ENCODE peak calls at places on chromosome 2, in four cellular contexts. M is omental fat pad, P is IMR-90, U is HCT116. B is an unnamed sample.

GRCh38 chr2:222969491-222969890 is 82.5 kb upstream of the KCNE4 start:
- DNase-seq in M (no peak), P (peak; percentile 80), U (no peak), B (peak; percentile 49)

GRCh38 chr2:60553496-60553991 is at the start of gene BCL11A:
- DNase-seq in M (no peak), P (peak; percentile 78), U (peak; percentile 57), B (peak; percentile 52)

GRCh38 chr2:106292627-106293026 is 98.5 kb upstream of the UXS1 start:
- DNase-seq in M (no peak), P (no peak), U (no peak), B (no peak)

GRCh38 chr2:182585430-182585829 is 130.6 kb upstream of the DNAJC10 start:
- DNase-seq in M (no peak), P (no peak), U (no peak), B (no peak)

GRCh38 chr2:26911911-26912861 is 58.3 kb upstream of the MAPRE3 start:
- DNase-seq in M (no peak), P (no peak), U (no peak), B (no peak)

GRCh38 chr2:196131384-196131861 is 40.0 kb downstream of the STK17B start:
- DNase-seq in M (peak; percentile 29), P (peak; percentile 44), U (peak; percentile 66), B (peak; percentile 45)

GRCh38 chr2:142965464-142965863 is 88.0 kb downstream of the KYNU start:
- DNase-seq in M (no peak), P (peak; percentile 78), U (no peak), B (no peak)

GRCh38 chr2:190684941-190685340 is 36.1 kb downstream of the NAB1 start:
- DNase-seq in M (no peak), P (no peak), U (no peak), B (no peak)

GRCh38 chr2:99085400-99085799 is 56.1 kb upstream of the C2orf15 start:
- DNase-seq in M (no peak), P (no peak), U (no peak), B (no peak)

GRCh38 chr2:109611467-109612095 is 2.2 kb downstream of the SEPTIN10 start:
- DNase-seq in M (no peak), P (peak; percentile 96), U (no peak), B (peak; percentile 80)

GRCh38 chr2:171655584-171655983 is 31.7 kb upstream of the DYNC1I2 start:
- DNase-seq in M (no peak), P (no peak), U (no peak), B (no peak)

GRCh38 chr2:157302492-157303099 is 23.0 kb downstream of the ERMN start:
- DNase-seq in M (no peak), P (peak; percentile 44), U (peak; percentile 13), B (peak; percentile 50)

GRCh38 chr2:234725528-234726264 is 226.1 kb upstream of the SH3BP4 start:
- DNase-seq in M (no peak), P (peak; percentile 27), U (no peak), B (peak; percentile 10)

GRCh38 chr2:144539170-144539863 is 19.4 kb upstream of the ZEB2 start:
- DNase-seq in M (no peak), P (peak; percentile 45), U (no peak), B (no peak)

GRCh38 chr2:44740678-44741077 is 200.8 kb upstream of the SIX3 start:
- DNase-seq in M (no peak), P (peak; percentile 12), U (no peak), B (no peak)

GRCh38 chr2:3173031-3173430 is 204.6 kb downstream of the EIPR1 start:
- DNase-seq in M (no peak), P (no peak), U (no peak), B (no peak)

GRCh38 chr2:95525294-95526035 is 40.9 kb upstream of the TRIM43B start:
- DNase-seq in M (no peak), P (no peak), U (no peak), B (no peak)

GRCh38 chr2:145286716-145287115 is 766.8 kb upstream of the ZEB2 start:
- DNase-seq in M (no peak), P (no peak), U (no peak), B (no peak)

GRCh38 chr2:95106081-95106480 is 15.5 kb downstream of the MRPS5 start:
- DNase-seq in M (no peak), P (no peak), U (no peak), B (no peak)

GRCh38 chr2:45382744-45383143 is 228.3 kb downstream of the SRBD1 start:
- DNase-seq in M (no peak), P (peak; percentile 65), U (no peak), B (no peak)

GRCh38 chr2:36797324-36798070 is 101.0 kb downstream of the VIT start:
- DNase-seq in M (no peak), P (no peak), U (no peak), B (no peak)

GRCh38 chr2:84421197-84421596 is 37.9 kb downstream of the SUCLG1 start:
- DNase-seq in M (no peak), P (no peak), U (no peak), B (no peak)
- TF ChIP-seq CTCF in M (no peak), P (no peak), U (no peak), B (no peak)

GRCh38 chr2:219207884-219208740 is 1.5 kb downstream of the ZFAND2B start:
- DNase-seq in M (no peak), P (peak; percentile 59), U (no peak), B (peak; percentile 49)

GRCh38 chr2:219207254-219207883 is 787 bp downstream of the ZFAND2B start:
- DNase-seq in M (no peak), P (no peak), U (no peak), B (no peak)

GRCh38 chr2:219205981-219206441 is 571 bp upstream of the ZFAND2B start:
- DNase-seq in M (no peak), P (no peak), U (no peak), B (peak; percentile 8)

GRCh38 chr2:219205165-219205538 is 1.4 kb upstream of the ZFAND2B start:
- DNase-seq in M (no peak), P (no peak), U (no peak), B (no peak)

DNA sequence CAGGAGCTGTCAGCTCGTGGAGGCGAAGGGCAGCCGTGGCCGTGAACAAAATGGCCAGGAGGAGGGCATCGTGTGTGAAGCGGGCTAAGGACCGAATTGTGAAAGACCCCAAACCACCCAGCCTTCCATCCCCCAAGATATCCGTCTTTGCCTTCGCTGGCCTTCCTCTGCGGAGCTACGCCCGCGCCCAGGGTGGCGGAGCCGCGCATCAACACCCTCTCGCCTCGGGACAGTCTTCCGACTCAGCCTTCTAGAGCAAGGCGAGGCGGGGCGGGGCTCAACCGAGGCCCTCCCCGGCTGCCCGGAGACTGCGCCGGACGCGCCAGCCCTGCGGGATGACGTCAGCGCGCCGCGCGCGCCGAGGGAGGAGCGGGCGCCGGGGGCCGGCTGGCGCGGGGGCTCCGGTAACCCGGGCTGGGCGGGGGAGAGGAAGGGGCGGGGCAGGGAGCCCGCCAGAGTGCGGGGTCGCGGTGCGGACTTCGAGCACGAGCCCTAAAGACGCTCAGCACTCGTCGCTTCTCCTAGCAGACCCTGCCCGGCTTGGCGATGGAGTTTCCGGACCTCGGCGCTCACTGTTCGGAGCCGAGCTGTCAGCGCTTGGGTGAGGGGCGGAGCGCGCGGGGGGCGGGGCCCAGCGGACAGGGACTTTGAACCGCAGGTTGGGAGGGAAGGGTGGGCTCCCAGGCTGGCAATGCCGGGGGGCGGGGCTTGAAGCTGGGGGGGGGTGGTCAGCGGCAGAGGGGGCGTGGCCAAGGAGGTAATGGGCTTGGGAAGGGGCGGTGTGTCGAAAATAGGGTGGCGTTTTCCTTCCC is at the start of gene ZFAND2B:
- DNase-seq in M (peak; percentile 77), P (peak; percentile 88), U (peak; percentile 78), B (peak; percentile 86)
- TF ChIP-seq CTCF in M (no peak), P (no peak), U (no peak), B (no peak)

GRCh38 chr2:178422097-178422496 is 28.9 kb downstream of the PRKRA start:
- DNase-seq in M (no peak), P (no peak), U (no peak), B (no peak)

GRCh38 chr2:178420463-178420990 is 30.4 kb downstream of the PRKRA start:
- DNase-seq in M (no peak), P (no peak), U (no peak), B (no peak)

GRCh38 chr2:178417916-178418315 is 33.1 kb downstream of the PRKRA start:
- DNase-seq in M (no peak), P (no peak), U (no peak), B (no peak)

GRCh38 chr2:178418426-178418825 is 32.5 kb downstream of the PRKRA start:
- DNase-seq in M (no peak), P (peak; percentile 65), U (no peak), B (no peak)

DNA sequence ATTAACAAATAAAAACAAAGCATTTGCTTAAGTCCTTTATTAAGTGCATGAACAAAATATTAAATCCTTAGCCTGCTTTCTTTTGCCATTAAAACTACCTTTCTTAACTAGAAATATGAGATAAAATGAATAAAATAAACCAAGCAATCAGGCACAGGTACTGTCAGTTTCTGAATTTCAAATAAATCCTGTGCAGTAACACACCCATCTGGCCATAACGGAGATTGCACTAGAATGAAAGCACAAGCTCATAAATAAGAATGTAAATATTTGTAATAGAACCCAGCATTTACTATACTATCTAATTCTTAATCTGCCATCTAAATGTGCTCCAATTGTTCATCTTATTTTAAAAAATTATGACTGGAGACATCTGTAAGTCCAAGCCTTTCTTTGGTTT is 31.9 kb downstream of the PRKRA start:
- DNase-seq in M (no peak), P (peak; percentile 61), U (no peak), B (peak; percentile 29)
- TF ChIP-seq CTCF in M (no peak), P (peak; percentile 53), U (peak; percentile 50), B (peak; percentile 68)

GRCh38 chr2:186740266-186740665 is 46.4 kb downstream of the FAM171B start:
- DNase-seq in M (no peak), P (no peak), U (no peak), B (no peak)

GRCh38 chr2:186737737-186738508 is 44.1 kb downstream of the FAM171B start:
- DNase-seq in M (no peak), P (no peak), U (no peak), B (no peak)

GRCh38 chr2:186734957-186735734 is 41.3 kb downstream of the FAM171B start:
- DNase-seq in M (no peak), P (no peak), U (no peak), B (no peak)

DNA sequence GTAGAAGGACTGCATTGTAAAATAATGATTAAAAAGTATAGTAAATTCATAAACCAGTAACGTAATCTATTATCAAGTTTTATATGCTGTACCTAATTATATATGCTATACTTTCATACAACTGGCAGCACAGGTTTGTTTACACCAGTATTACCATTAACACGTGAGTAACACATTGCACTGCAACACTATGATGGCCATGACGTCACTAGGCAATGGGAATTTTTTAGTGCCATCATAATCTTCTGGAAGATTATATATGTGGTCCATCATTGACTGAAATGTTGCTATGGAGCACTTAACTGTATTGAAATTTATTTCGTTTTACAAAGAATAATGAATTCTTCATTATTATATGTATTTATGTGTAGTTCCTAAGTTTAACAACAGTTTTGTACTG is 45.9 kb downstream of the FAM171B start:
- DNase-seq in M (no peak), P (no peak), U (no peak), B (no peak)
- TF ChIP-seq CTCF in M (no peak), P (no peak), U (no peak), B (no peak)

B was measured in HFFc6.